ENCODE peak calls at places on chromosomes 6 and 20, in five cellular contexts. W, D, Z, A and X are unnamed samples.
A peak's percentile ranks its signal among the peaks of the same experiment; 100 is the strongest.

GRCh38 chr6:41453232-41453631 is 92.9 kb upstream of the FOXP4 start:
- DNase-seq in Z (no peak), D (no peak), W (no peak), A (no peak), X (no peak)

GRCh38 chr6:36387440-36388303 is at the start of gene ETV7:
- DNase-seq in D (peak; percentile 35), A (peak; percentile 80), W (peak; percentile 55), Z (peak; percentile 73), X (no peak)

GRCh38 chr6:25560851-25561250 is 91.2 kb upstream of the SCGN start:
- DNase-seq in A (no peak), W (no peak), D (no peak), Z (no peak), X (no peak)

GRCh38 chr6:147023581-147023980 is 180.6 kb upstream of the STXBP5 start:
- DNase-seq in W (no peak), Z (no peak), D (no peak), A (no peak), X (no peak)

GRCh38 chr20:4726710-4727391 is 5.1 kb downstream of the PRND start:
- DNase-seq in D (no peak), Z (no peak), W (no peak), A (no peak), X (no peak)

GRCh38 chr6:33118525-33119123 is 42.8 kb downstream of the HLA-DPB1 start:
- DNase-seq in D (peak; percentile 39), Z (no peak), W (no peak), A (no peak), X (no peak)

GRCh38 chr6:63805345-63805744 is 169.7 kb downstream of the PHF3 start:
- DNase-seq in W (no peak), A (no peak), D (no peak), Z (no peak), X (no peak)

GRCh38 chr6:11298651-11299420 is 66.4 kb upstream of the NEDD9 start:
- DNase-seq in W (no peak), Z (peak; percentile 68), D (no peak), A (no peak), X (no peak)

GRCh38 chr20:63966172-63966943 is 3.4 kb downstream of the ZNF512B start:
- DNase-seq in D (no peak), W (peak; percentile 38), A (no peak), Z (peak; percentile 30), X (no peak)

GRCh38 chr20:56716806-56717205 is 87.7 kb downstream of the TFAP2C start:
- DNase-seq in D (peak; percentile 77), W (no peak), Z (no peak), A (no peak), X (no peak)

GRCh38 chr20:51930775-51931174 is 128.5 kb upstream of the SALL4 start:
- DNase-seq in Z (no peak), W (no peak), A (no peak), D (peak; percentile 27), X (peak; percentile 19)

DNA sequence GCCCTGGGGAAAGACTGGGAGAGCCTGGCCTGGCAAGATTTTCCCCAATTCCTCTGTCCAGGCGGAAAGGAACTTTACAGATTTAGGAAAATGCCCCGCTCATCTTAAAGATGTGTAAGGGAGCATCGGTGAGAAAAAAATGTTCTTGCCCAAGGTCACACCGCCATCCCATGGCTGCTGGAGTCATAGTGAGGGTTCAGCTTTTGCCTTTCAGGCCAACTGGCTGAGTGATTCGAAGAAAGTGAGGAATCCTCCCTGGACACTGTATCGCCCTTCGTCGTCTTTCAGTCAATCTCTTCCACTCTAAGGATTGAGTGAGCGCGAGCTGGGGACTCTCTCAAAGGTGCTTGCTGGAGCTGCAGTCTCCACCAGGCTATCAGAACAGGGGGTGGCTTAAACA is 1.4 kb downstream of the WFDC2 start:
- DNase-seq in A (no peak), D (no peak), W (no peak), Z (peak; percentile 71), X (no peak)
- H3K4me3 ChIP-seq in A (peak overlapping the region; percentile 46), D (peak overlapping the region; percentile 49), W (peak overlapping the region; percentile 51), Z (peak overlapping the region; percentile 84), X (peak overlapping the region; percentile 54)

DNA sequence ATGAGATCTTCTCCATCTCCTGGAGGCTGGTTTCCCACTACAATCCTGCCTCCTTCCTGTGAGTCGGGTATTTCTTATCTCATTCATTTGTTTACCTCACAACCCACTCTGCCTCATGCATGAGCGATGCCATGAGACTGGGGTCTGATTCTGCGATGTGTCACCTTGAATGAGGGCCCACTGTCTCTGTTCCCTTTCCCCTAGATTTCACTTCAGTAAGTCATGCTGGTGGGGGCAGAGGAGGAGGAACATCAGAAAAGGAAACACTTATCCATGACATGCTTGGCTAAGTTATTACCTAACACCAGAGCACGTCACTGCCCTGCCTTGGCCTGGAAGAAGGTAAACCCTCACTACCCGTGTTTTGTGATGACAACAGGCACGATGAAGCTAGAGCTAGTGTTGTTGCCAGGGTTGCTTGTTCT is 337.4 kb upstream of the PRDM1 start:
- DNase-seq in A (no peak), Z (no peak), W (no peak), D (peak; percentile 57), X (peak; percentile 94)
- TF ChIP-seq CTCF in A (no peak), Z (no peak), W (no peak), D (no peak), X (no peak)

GRCh38 chr6:45301348-45302142 is 26.6 kb upstream of the RUNX2 start:
- DNase-seq in A (no peak), Z (no peak), W (no peak), D (no peak), X (no peak)
- H3K4me3 ChIP-seq in A (no peak overlapping the region), Z (no peak overlapping the region), W (no peak overlapping the region), D (no peak overlapping the region), X (no peak overlapping the region)

DNA sequence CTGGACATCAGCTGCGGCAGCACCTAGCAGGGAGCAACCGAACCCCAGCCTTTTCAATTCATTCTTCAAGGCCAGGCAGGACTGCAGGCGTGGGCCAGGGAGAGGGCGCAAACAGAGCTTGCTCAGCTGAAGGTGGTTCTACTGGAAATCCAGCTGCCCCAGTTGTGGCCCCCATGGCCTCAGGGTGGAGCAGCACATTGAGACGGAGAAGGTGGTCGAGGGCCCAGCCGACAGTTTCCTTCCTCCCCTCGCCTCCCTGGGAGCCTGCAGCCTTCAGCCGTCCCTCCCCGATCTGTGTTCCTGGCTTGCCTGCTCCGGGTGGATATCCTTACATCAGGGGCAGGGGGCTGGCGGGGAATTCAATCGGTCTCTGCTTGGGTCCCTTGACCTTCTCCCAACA is 217.8 kb downstream of the ANKRD60 start:
- DNase-seq in Z (peak; percentile 37), W (no peak), D (no peak), A (no peak), X (no peak)
- TF ChIP-seq CTCF in Z (no peak), W (no peak), D (no peak), A (no peak), X (no peak)

GRCh38 chr20:59255256-59255655 is 45.2 kb upstream of the EDN3 start:
- DNase-seq in A (no peak), W (no peak), Z (no peak), D (no peak), X (no peak)

GRCh38 chr20:59250293-59250692 is 50.1 kb upstream of the EDN3 start:
- DNase-seq in W (no peak), Z (no peak), A (no peak), D (no peak), X (no peak)

GRCh38 chr20:59258103-59258705 is 42.2 kb upstream of the EDN3 start:
- DNase-seq in D (no peak), Z (no peak), A (no peak), W (no peak), X (no peak)

GRCh38 chr20:59253325-59253724 is 47.1 kb upstream of the EDN3 start:
- DNase-seq in D (no peak), W (no peak), Z (no peak), A (no peak), X (no peak)

DNA sequence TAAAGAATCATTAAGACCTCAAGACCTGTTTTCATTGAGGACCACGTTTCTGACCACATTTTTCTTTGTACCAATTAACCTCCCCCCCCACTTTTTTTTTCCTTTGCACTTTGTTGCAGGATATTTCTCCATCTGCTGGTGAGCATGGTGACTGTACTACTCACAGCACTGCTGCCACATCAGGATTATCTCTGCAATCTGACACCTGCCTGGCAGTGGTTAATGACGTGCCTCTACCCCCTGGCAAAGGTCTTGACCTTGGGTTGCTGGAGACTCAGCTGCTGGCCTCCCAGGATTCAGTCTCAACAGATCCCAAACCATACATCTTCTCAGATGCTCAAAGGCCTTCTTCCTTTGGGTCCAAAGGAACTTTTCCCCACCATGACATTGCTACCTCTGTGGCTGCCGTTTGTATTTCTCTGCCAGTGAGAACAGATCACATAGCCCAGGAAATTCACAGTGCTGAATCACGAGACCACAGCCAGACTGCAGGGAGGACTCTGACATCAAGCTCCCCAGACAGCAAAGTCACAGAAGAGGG is 46.6 kb upstream of the EDN3 start:
- DNase-seq in W (no peak), A (no peak), D (no peak), Z (no peak), X (no peak)
- H3K4me3 ChIP-seq in W (no peak overlapping the region), A (no peak overlapping the region), D (no peak overlapping the region), Z (no peak overlapping the region), X (no peak overlapping the region)

GRCh38 chr6:73547046-73547445 is 26.2 kb upstream of the EEF1A1 start:
- DNase-seq in D (no peak), A (no peak), Z (no peak), W (no peak), X (no peak)

GRCh38 chr6:73542882-73543281 is 22.1 kb upstream of the EEF1A1 start:
- DNase-seq in A (no peak), Z (no peak), D (no peak), W (no peak), X (no peak)

GRCh38 chr6:73548458-73549446 is 27.9 kb upstream of the EEF1A1 start:
- DNase-seq in W (no peak), A (no peak), D (no peak), Z (no peak), X (no peak)
- TF ChIP-seq CTCF in W (no peak), A (no peak), D (no peak), Z (no peak), X (peak; percentile 38)

DNA sequence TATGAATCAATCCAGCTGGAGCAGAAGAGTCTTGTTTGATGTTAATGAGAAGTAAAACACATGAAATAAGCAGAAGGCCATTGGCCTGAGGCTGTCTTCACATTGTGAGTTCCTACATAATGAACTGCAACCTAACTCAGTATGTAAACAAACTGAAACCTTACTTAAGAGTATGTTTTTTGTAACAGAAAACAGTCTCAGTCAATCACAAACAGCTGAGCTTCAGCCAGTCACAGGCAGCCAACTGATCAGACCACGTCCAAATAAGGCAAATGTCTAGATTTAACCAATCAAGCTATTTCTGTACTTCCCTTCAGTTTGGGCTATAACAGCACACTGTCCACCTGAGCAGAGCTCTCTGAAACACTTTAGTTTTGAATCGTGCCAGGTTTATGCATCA is 234.7 kb downstream of the TRDN start:
- DNase-seq in W (no peak), D (no peak), Z (no peak), A (no peak), X (no peak)
- H3K4me3 ChIP-seq in W (no peak overlapping the region), D (no peak overlapping the region), Z (no peak overlapping the region), A (no peak overlapping the region), X (no peak overlapping the region)

GRCh38 chr6:75070244-75070643 is 135.6 kb downstream of the COL12A1 start:
- DNase-seq in A (no peak), Z (no peak), D (no peak), W (no peak), X (no peak)
- TF ChIP-seq CTCF in A (no peak), Z (peak; percentile 46), D (no peak), W (no peak), X (no peak)

GRCh38 chr6:139219271-139219729 is 72.5 kb downstream of the TXLNB start:
- DNase-seq in D (peak; percentile 87), A (peak; percentile 83), Z (peak; percentile 92), W (peak; percentile 89), X (peak; percentile 33)
- H3K4me3 ChIP-seq in D (no peak overlapping the region), A (no peak overlapping the region), Z (peak overlapping the region; percentile 3), W (no peak overlapping the region), X (no peak overlapping the region)